ENCODE peak calls at places on chromosomes 7 and 10, in eight cellular contexts. O, P, U, W, X, G, M and N are unnamed samples.

GRCh38 chr10:1114355-1115261 is 58.4 kb downstream of the WDR37 start:
- DNase-seq in M (no peak), G (no peak), U (no peak), W (no peak), O (no peak), X (no peak), P (no peak), N (no peak)

GRCh38 chr7:7257899-7258692 is 75.8 kb downstream of the C1GALT1 start:
- DNase-seq in P (no peak), X (no peak), W (no peak), O (no peak), M (no peak), G (no peak), U (no peak), N (no peak)

GRCh38 chr10:102713483-102713813 is 749 bp downstream of the ARL3 start:
- DNase-seq in U (no peak), W (no peak), P (no peak), G (no peak), O (no peak), X (no peak), M (peak), N (no peak)

GRCh38 chr10:21372651-21373410 is 152.7 kb downstream of the SKIDA1 start:
- DNase-seq in O (peak), U (peak), P (no peak), M (no peak), G (peak), W (no peak), X (peak), N (peak)

GRCh38 chr7:106053109-106053508 is 59.0 kb downstream of the SYPL1 start:
- DNase-seq in X (no peak), W (no peak), M (no peak), U (no peak), O (no peak), P (no peak), G (no peak), N (no peak)

GRCh38 chr10:18582803-18583202 is 68.6 kb downstream of the NSUN6 start:
- DNase-seq in P (no peak), X (no peak), U (no peak), W (no peak), M (no peak), G (no peak), O (no peak), N (no peak)

GRCh38 chr7:55557666-55558188 is 14.6 kb downstream of the VOPP1 start:
- DNase-seq in U (no peak), G (no peak), X (no peak), M (no peak), W (no peak), O (no peak), P (no peak), N (no peak)

GRCh38 chr10:84191106-84191505 is 3.2 kb upstream of the CDHR1 start:
- DNase-seq in X (no peak), W (no peak), G (no peak), U (no peak), P (no peak), M (peak), O (no peak), N (no peak)

GRCh38 chr10:96843823-96844222 is 11.7 kb downstream of the LCOR start:
- DNase-seq in M (no peak), X (no peak), O (no peak), U (no peak), G (no peak), W (no peak), P (no peak), N (no peak)

GRCh38 chr10:133365461-133366129 is 7.6 kb downstream of the ECHS1 start:
- DNase-seq in P (no peak), U (no peak), W (no peak), M (no peak), O (no peak), X (no peak), G (no peak), N (no peak)

GRCh38 chr10:103077491-103078308 is 115.4 kb downstream of the NT5C2 start:
- DNase-seq in W (no peak), X (no peak), O (no peak), P (no peak), G (no peak), M (no peak), U (no peak), N (no peak)

GRCh38 chr7:154909241-154910105 is 93.5 kb downstream of the PAXIP1 start:
- DNase-seq in P (no peak), W (no peak), G (no peak), M (peak), O (no peak), U (no peak), X (no peak), N (no peak)

GRCh38 chr10:4623757-4624420 is 202.1 kb upstream of the AKR1E2 start:
- DNase-seq in W (no peak), X (no peak), O (peak), U (peak), P (no peak), M (no peak), G (no peak), N (peak)

GRCh38 chr7:142917447-142917846 is 16.1 kb downstream of the TRPV5 start:
- DNase-seq in X (no peak), P (no peak), W (no peak), G (no peak), U (no peak), O (no peak), M (no peak), N (no peak)

GRCh38 chr10:123890761-123891146 is 853 bp downstream of the CPXM2 start:
- DNase-seq in G (no peak), M (no peak), O (no peak), U (no peak), X (no peak), W (no peak), P (no peak), N (no peak)

GRCh38 chr7:144824360-144824759 is 11.5 kb downstream of the TPK1 start:
- DNase-seq in G (no peak), U (peak), X (peak), M (no peak), P (no peak), W (no peak), O (peak), N (peak)

GRCh38 chr10:98435178-98435577 is 11.6 kb downstream of the HPS1 start:
- DNase-seq in P (no peak), U (no peak), O (no peak), M (no peak), X (no peak), W (no peak), G (no peak), N (no peak)

GRCh38 chr7:36473454-36474282 is 84.0 kb downstream of the ANLN start:
- DNase-seq in G (no peak), W (peak), P (no peak), O (peak), U (peak), M (no peak), X (no peak), N (peak)

GRCh38 chr10:74227697-74228424 is 76.8 kb downstream of the ADK start:
- DNase-seq in X (peak), M (no peak), U (peak), O (peak), P (no peak), W (no peak), G (no peak), N (peak)

GRCh38 chr10:63217120-63217605 is 84.0 kb downstream of the NRBF2 start:
- DNase-seq in O (peak), X (peak), W (peak), U (peak), P (no peak), M (no peak), G (no peak), N (no peak)

GRCh38 chr10:77230194-77230593 is 407.4 kb downstream of the KCNMA1 start:
- DNase-seq in O (peak), G (no peak), P (no peak), X (no peak), M (no peak), U (peak), W (no peak), N (peak)

GRCh38 chr7:6623589-6624245 is 8.3 kb downstream of the ZNF853 start:
- DNase-seq in U (no peak), W (no peak), G (no peak), O (no peak), M (no peak), X (no peak), P (no peak), N (no peak)

GRCh38 chr7:1854521-1855395 is 184.7 kb downstream of the ELFN1 start:
- DNase-seq in X (no peak), G (no peak), U (no peak), O (no peak), W (no peak), M (peak), P (no peak), N (peak)

GRCh38 chr7:91034459-91035368 is 229.5 kb upstream of the FZD1 start:
- DNase-seq in M (no peak), O (peak), X (peak), P (peak), G (no peak), W (peak), U (peak), N (peak)

GRCh38 chr7:157690058-157690832 is 353.4 kb downstream of the DNAJB6 start:
- DNase-seq in M (peak), X (no peak), W (no peak), P (no peak), O (peak), U (no peak), G (no peak), N (peak)
- H3K4me3 ChIP-seq in M (peak), X (peak), W (no peak), P (peak), O (peak), U (no peak), G (peak), N (peak)

GRCh38 chr10:71269301-71270288 is 49.5 kb upstream of the SLC29A3 start:
- DNase-seq in W (no peak), O (peak), U (peak), P (no peak), M (no peak), X (no peak), G (no peak), N (peak)

GRCh38 chr10:71270821-71271220 is 48.2 kb upstream of the SLC29A3 start:
- DNase-seq in P (no peak), U (no peak), G (no peak), O (no peak), X (no peak), W (no peak), M (no peak), N (no peak)

GRCh38 chr10:71271626-71272025 is 47.4 kb upstream of the SLC29A3 start:
- DNase-seq in O (peak), X (no peak), M (no peak), P (no peak), G (no peak), W (no peak), U (no peak), N (no peak)

GRCh38 chr10:71268751-71269150 is 50.3 kb upstream of the SLC29A3 start:
- DNase-seq in M (no peak), P (no peak), G (no peak), W (no peak), X (no peak), U (no peak), O (no peak), N (peak)

GRCh38 chr10:71270301-71270777 is 48.7 kb upstream of the SLC29A3 start:
- DNase-seq in X (peak), U (peak), G (no peak), O (peak), W (peak), P (no peak), M (no peak), N (peak)
- TF ChIP-seq CTCF in X (peak), U (peak), G (peak), O (peak), W (peak), P (peak), M (peak), N (peak)

DNA sequence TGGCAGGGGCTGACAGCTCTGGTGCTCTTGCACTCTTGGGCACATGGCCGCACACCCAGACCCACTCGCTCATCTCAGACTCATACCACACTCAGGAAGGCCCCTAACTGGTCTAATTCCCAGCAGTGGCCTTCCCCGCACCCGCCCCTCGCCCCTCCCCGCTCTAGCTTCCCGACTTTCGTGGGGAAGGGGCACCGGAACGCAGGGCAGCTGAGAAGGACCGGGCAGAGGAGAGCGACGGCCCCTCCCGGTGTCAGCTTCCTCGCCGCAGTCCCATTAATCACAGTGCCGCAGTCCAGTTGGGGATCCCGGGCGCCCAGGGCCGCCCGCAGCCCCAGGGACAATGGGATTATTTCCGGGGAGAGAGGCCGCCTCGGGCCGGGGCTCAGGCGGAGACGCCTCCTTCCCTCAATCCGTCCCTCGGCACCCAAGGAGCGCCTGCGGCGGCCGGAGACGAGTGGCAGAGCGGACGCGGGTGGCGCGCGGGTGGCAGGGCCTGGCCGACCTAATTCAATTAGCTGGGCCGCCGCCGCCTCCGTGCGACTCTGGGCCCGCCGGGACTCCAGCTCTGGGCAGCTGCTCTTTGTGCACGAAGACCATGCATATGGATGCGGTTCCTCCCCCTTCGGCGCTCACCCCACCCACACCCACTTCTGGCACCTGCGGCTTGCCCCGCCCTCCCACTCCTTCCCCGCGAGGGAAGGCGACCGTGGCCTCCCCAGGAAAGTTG is 7.8 kb upstream of the TLX1 start:
- DNase-seq in X (no peak), P (no peak), M (no peak), U (no peak), O (no peak), G (no peak), W (no peak), N (no peak)
- H3K4me3 ChIP-seq in X (no peak), P (peak), M (peak), U (no peak), O (no peak), G (no peak), W (no peak), N (no peak)

DNA sequence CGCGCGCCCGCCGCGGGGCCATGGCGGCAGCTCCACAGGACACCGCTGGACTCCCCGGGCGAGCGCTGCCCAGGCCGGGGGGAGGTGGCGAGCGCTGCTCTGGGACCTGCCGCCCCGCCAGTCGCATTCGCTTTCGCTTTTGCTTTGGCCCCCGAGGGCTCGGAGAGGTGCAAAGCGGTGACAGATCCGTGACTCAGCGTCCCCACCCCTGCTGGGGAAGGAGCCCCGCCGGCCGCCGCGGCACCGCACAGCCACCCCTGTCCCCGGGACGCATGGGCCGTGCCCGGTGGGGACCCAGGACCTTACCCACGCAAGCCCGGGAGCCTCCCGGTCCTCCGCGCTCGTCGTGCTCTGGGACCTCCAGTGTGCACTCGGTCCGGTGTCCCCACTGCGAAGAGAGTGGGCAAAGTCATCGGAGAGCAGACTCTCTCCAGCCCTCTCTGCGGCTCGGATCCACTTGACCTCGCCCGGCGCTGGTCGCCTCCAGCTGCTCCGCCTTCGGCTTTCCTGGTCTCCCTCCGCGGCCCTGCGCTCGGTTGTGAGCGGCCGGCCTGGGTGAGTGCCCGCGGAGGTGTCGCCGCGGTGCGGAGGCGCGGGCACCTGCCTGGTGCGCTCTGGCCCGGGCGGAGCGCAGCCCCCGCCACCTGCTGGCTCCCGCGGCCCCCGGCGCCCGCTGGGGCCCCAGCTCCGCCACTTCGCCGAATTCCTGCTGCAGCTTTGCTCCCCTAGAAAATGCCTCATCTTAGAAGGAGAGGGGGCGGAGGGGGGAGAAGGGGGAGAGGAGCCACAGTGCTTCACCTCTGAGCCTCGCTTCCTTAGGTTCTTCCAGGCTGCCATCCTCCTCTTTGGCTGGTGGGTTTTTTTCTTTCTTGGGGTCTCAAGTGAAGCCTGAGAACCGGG is at the start of gene IL15RA:
- DNase-seq in X (no peak), M (peak), W (peak), O (peak), P (no peak), U (peak), G (peak), N (peak)
- TF ChIP-seq CTCF in X (no peak), M (no peak), W (no peak), O (no peak), P (peak), U (no peak), G (no peak), N (no peak)

GRCh38 chr7:44325181-44325671 is at the start of gene CAMK2B:
- DNase-seq in X (no peak), P (no peak), U (no peak), W (no peak), O (no peak), M (no peak), G (no peak), N (no peak)
- H3K4me3 ChIP-seq in X (peak), P (peak), U (no peak), W (no peak), O (no peak), M (peak), G (peak), N (no peak)

GRCh38 chr10:25113231-25114035 is 61.4 kb upstream of the GPR158 start:
- DNase-seq in U (peak), P (peak), M (no peak), X (peak), O (peak), G (peak), W (peak), N (peak)
- TF ChIP-seq CTCF in U (peak), P (peak), M (peak), X (peak), O (peak), G (peak), W (peak), N (peak)

DNA sequence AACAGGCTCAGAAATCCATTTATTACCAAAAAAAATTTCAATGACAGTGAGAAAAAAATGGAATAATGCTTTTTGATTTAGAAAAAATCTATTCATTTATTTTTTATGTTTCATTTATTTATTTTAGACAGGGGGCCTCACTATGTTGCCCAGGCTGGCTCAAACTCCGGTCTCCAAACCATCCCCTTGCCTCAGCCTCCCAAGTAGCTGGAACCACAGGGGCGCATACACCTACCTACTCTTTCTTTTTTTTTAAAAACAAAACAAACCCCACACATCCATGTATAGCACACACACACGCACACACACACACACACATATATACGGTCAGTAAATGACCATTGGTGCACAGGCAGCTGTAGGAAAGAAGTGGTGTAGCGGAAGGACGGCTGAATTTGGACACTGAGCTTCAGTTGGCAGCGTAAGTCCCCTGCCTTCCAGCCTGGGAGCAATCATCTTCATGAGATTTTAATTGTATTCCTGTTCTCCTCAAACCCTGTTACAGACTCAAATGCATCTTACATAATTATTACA is 28.8 kb downstream of the ARL4A start:
- DNase-seq in U (peak), W (no peak), X (no peak), P (no peak), G (no peak), O (peak), M (no peak), N (no peak)
- H3K4me3 ChIP-seq in U (no peak), W (peak), X (no peak), P (peak), G (no peak), O (no peak), M (no peak), N (no peak)

GRCh38 chr7:138233189-138233588 is 156.9 kb downstream of the AKR1D1 start:
- DNase-seq in M (no peak), O (no peak), U (no peak), G (no peak), P (no peak), X (no peak), W (no peak), N (no peak)
- TF ChIP-seq CTCF in M (no peak), O (no peak), U (no peak), G (no peak), P (no peak), X (no peak), W (no peak), N (no peak)

GRCh38 chr7:71133232-71133622 is 1.3 kb downstream of the GALNT17 start:
- DNase-seq in M (no peak), P (no peak), X (no peak), O (no peak), U (no peak), G (no peak), W (no peak), N (no peak)

GRCh38 chr7:71131753-71132520 is at the start of gene GALNT17:
- DNase-seq in P (no peak), O (no peak), W (no peak), X (no peak), U (no peak), G (no peak), M (peak), N (peak)

GRCh38 chr7:71130280-71130679 is 1.7 kb upstream of the GALNT17 start:
- DNase-seq in O (no peak), P (no peak), M (no peak), G (no peak), X (no peak), U (no peak), W (no peak), N (no peak)

GRCh38 chr7:71131256-71131752 is 640 bp upstream of the GALNT17 start:
- DNase-seq in W (no peak), P (peak), M (peak), U (no peak), G (no peak), X (peak), O (no peak), N (peak)

GRCh38 chr7:71132521-71133231 is 732 bp downstream of the GALNT17 start:
- DNase-seq in U (no peak), P (no peak), X (no peak), M (no peak), O (no peak), G (no peak), W (no peak), N (no peak)
- H3K4me3 ChIP-seq in U (no peak), P (peak), X (peak), M (peak), O (no peak), G (peak), W (no peak), N (no peak)